ENCODE peak calls at places on chromosome 5, in six cellular contexts. X is tibial nerve; Z is cardiac muscle cell; W is upper lobe of left lung; K is heart right ventricle; O is CD4-positive, alpha-beta T cell. L is an unnamed sample. For H3K9me3, the result is how much of the 10 kb centered on the place peaks cover.

GRCh38 chr5:68240196-68240595 is 24.6 kb downstream of the PIK3R1 start:
- DNase-seq in X (no peak), Z (no peak), W (no peak), K (no peak), O (no peak), L (no peak)

GRCh38 chr5:139388198-139388821 is 1.4 kb downstream of the MZB1 start:
- DNase-seq in X (no peak), Z (peak), W (no peak), K (no peak), O (no peak), L (no peak)

GRCh38 chr5:149803153-149803552 is 73.0 kb downstream of the PPARGC1B start:
- DNase-seq in X (no peak), Z (no peak), W (no peak), K (no peak), O (no peak), L (no peak)

GRCh38 chr5:14036947-14037346 is 92.5 kb upstream of the DNAH5 start:
- DNase-seq in X (no peak), Z (no peak), W (no peak), K (no peak), O (no peak), L (no peak)

GRCh38 chr5:40853632-40854192 is 12.5 kb downstream of the CARD6 start:
- DNase-seq in X (no peak), Z (no peak), W (no peak), K (no peak), O (no peak), L (no peak)

GRCh38 chr5:180521591-180521990 is 27.4 kb downstream of the CNOT6 start:
- DNase-seq in X (no peak), Z (no peak), W (no peak), K (no peak), O (no peak), L (no peak)

GRCh38 chr5:179212870-179213269 is 132.4 kb downstream of the ADAMTS2 start:
- DNase-seq in X (no peak), Z (no peak), W (no peak), K (no peak), O (no peak), L (no peak)

GRCh38 chr5:36734422-36734821 is 128.0 kb downstream of the SLC1A3 start:
- DNase-seq in X (no peak), Z (peak), W (no peak), K (no peak), O (no peak), L (no peak)

GRCh38 chr5:68230285-68230684 is 14.7 kb downstream of the PIK3R1 start:
- DNase-seq in X (no peak), Z (no peak), W (no peak), K (no peak), O (no peak), L (no peak)

GRCh38 chr5:32534056-32534455 is 51.3 kb upstream of the SUB1 start:
- DNase-seq in X (no peak), Z (peak), W (no peak), K (no peak), O (no peak), L (no peak)

GRCh38 chr5:169149317-169149716 is 151.6 kb downstream of the SLIT3 start:
- DNase-seq in X (no peak), Z (no peak), W (no peak), K (no peak), O (no peak), L (no peak)

GRCh38 chr5:58259685-58260152 is 200.2 kb downstream of the PLK2 start:
- DNase-seq in X (no peak), Z (peak), W (no peak), K (no peak), O (no peak), L (no peak)

GRCh38 chr5:135194573-135195266 is 160.7 kb upstream of the PITX1 start:
- DNase-seq in X (no peak), Z (peak), W (no peak), K (no peak), O (no peak), L (no peak)

GRCh38 chr5:78328585-78329173 is 31.7 kb upstream of the SCAMP1 start:
- DNase-seq in X (no peak), Z (peak), W (no peak), K (no peak), O (no peak), L (no peak)

GRCh38 chr5:36602711-36603321 is 3.6 kb upstream of the SLC1A3 start:
- DNase-seq in X (no peak), Z (no peak), W (peak), K (peak), O (no peak), L (no peak)

GRCh38 chr5:143108498-143109128 is 294.9 kb downstream of the NR3C1 start:
- DNase-seq in X (no peak), Z (no peak), W (no peak), K (peak), O (no peak), L (no peak)

GRCh38 chr5:44048268-44048984 is 340.8 kb downstream of the FGF10 start:
- DNase-seq in X (no peak), Z (no peak), W (no peak), K (no peak), O (no peak), L (no peak)

GRCh38 chr5:137932800-137933199 is 43.5 kb downstream of the PKD2L2 start:
- DNase-seq in X (no peak), Z (peak), W (no peak), K (no peak), O (no peak), L (no peak)

GRCh38 chr5:172740483-172741205 is 30.4 kb downstream of the DUSP1 start:
- DNase-seq in X (no peak), Z (peak), W (peak), K (peak), O (no peak), L (no peak)

GRCh38 chr5:77015938-77016569 is 14.2 kb upstream of the AGGF1 start:
- DNase-seq in X (no peak), Z (peak), W (no peak), K (no peak), O (no peak), L (no peak)

GRCh38 chr5:15683332-15683731 is 183.4 kb downstream of the FBXL7 start:
- DNase-seq in X (no peak), Z (peak), W (no peak), K (peak), O (no peak), L (no peak)

GRCh38 chr5:127909078-127909477 is 174.5 kb upstream of the SLC12A2 start:
- DNase-seq in X (no peak), Z (peak), W (peak), K (no peak), O (no peak), L (no peak)

GRCh38 chr5:31476607-31477200 is 55.2 kb downstream of the DROSHA start:
- DNase-seq in X (no peak), Z (no peak), W (no peak), K (no peak), O (no peak), L (no peak)

GRCh38 chr5:139162448-139162847 is 35.7 kb downstream of the SIL1 start:
- DNase-seq in X (no peak), Z (no peak), W (no peak), K (no peak), O (no peak), L (no peak)

GRCh38 chr5:44875661-44876250 is 67.0 kb downstream of the MRPS30 start:
- DNase-seq in X (no peak), Z (no peak), W (no peak), K (no peak), O (no peak), L (no peak)

GRCh38 chr5:57349214-57349613 is 133.4 kb downstream of the ACTBL2 start:
- DNase-seq in X (no peak), Z (peak), W (no peak), K (no peak), O (no peak), L (no peak)

GRCh38 chr5:9149988-9150387 is 395.9 kb downstream of the SEMA5A start:
- DNase-seq in X (no peak), Z (no peak), W (no peak), K (no peak), O (no peak), L (no peak)

GRCh38 chr5:172881691-172882370 is 47.8 kb downstream of the ERGIC1 start:
- DNase-seq in X (no peak), Z (peak), W (peak), K (no peak), O (no peak), L (no peak)

GRCh38 chr5:67015577-67016290 is 180.9 kb downstream of the CD180 start:
- DNase-seq in X (no peak), Z (peak), W (no peak), K (no peak), O (no peak), L (no peak)

GRCh38 chr5:160970605-160971191 is 118.7 kb upstream of the ATP10B start:
- DNase-seq in X (no peak), Z (no peak), W (no peak), K (no peak), O (no peak), L (no peak)

GRCh38 chr5:29218138-29218537 is 1975.3 kb upstream of the CDH6 start:
- DNase-seq in X (no peak), Z (no peak), W (no peak), K (no peak), O (no peak), L (no peak)

GRCh38 chr5:132086277-132086794 is 12.7 kb downstream of the CSF2 start:
- DNase-seq in X (no peak), Z (peak), W (peak), K (peak), O (no peak), L (no peak)

GRCh38 chr5:83265318-83265717 is 188.0 kb downstream of the XRCC4 start:
- DNase-seq in X (no peak), Z (peak), W (no peak), K (no peak), O (no peak), L (no peak)

DNA sequence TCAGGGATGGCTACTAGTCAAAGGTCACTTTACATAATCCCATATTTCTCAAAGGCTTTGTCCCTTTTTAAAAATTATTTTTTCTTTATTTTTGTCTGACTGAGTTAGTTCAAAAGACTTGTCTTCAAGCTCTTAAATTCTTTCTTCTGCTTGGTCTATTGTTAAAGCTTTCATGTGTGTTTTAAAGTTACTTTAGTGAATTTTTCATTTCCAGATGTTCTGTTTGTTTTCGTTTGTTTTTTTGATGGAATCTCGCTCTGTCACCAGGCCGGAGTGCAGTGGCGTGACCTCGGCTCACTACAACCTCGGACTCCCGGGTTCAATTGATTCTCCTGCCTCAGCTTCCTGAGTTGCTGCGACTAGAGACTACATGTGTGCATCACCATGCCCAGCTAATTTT is 55.0 kb upstream of the SNCAIP start:
- DNase-seq in X (no peak), Z (no peak), W (no peak), K (no peak), O (no peak), L (no peak)
- H3K9me3 ChIP-seq in X (under half), Z (under half), W (under half), K (under half), O (under half), L (under half)

GRCh38 chr5:146758076-146758475 is 120.5 kb downstream of the PPP2R2B start:
- DNase-seq in X (no peak), Z (no peak), W (no peak), K (no peak), O (no peak), L (no peak)
- H3K9me3 ChIP-seq in X (under half), Z (under half), W (under half), K (under half), O (under half), L (under half)

GRCh38 chr5:3604501-3604900 is 8.9 kb downstream of the IRX1 start:
- DNase-seq in X (no peak), Z (no peak), W (no peak), K (no peak), O (no peak), L (no peak)
- H3K9me3 ChIP-seq in X (under half), Z (under half), W (under half), K (under half), O (under half), L (under half)

GRCh38 chr5:2642684-2643325 is 108.7 kb downstream of the IRX2 start:
- DNase-seq in X (no peak), Z (no peak), W (no peak), K (no peak), O (no peak), L (no peak)
- H3K9me3 ChIP-seq in X (under half), Z (under half), W (under half), K (under half), O (under half), L (under half)

GRCh38 chr5:87027570-87027969 is 240.1 kb upstream of the RASA1 start:
- DNase-seq in X (no peak), Z (no peak), W (no peak), K (no peak), O (no peak), L (no peak)
- H3K9me3 ChIP-seq in X (under half), Z (under half), W (under half), K (under half), O (under half), L (under half)

GRCh38 chr5:96252596-96252995 is 180.5 kb downstream of the PCSK1 start:
- DNase-seq in X (no peak), Z (no peak), W (no peak), K (no peak), O (no peak), L (no peak)

GRCh38 chr5:96247733-96248132 is 185.3 kb downstream of the PCSK1 start:
- DNase-seq in X (no peak), Z (no peak), W (no peak), K (no peak), O (no peak), L (no peak)

GRCh38 chr5:96248152-96248551 is 184.9 kb downstream of the PCSK1 start:
- DNase-seq in X (no peak), Z (peak), W (no peak), K (no peak), O (no peak), L (no peak)

GRCh38 chr5:96253140-96253539 is 179.9 kb downstream of the PCSK1 start:
- DNase-seq in X (no peak), Z (no peak), W (no peak), K (no peak), O (no peak), L (no peak)

DNA sequence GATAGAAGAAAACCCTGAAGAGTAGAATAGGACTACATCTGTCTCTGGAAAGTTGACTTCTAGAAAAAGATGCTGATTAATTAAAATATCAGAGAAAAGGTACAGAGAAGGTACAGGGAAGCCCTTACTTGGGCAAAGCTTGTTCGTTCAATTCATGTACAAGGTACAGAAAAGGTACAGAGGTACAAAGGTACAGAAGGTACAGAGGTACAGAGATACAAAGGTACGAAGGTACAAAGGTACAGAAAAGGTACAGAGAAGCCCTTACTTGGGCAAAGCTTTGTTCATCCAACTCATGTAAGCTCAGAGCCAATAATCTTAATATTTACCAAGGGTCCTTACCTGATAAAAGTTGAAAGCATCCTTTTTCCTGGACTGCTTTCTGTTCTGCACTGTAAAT is 182.3 kb downstream of the PCSK1 start:
- DNase-seq in X (no peak), Z (no peak), W (no peak), K (no peak), O (no peak), L (no peak)
- H3K9me3 ChIP-seq in X (under half), Z (under half), W (under half), K (under half), O (under half), L (under half)

DNA sequence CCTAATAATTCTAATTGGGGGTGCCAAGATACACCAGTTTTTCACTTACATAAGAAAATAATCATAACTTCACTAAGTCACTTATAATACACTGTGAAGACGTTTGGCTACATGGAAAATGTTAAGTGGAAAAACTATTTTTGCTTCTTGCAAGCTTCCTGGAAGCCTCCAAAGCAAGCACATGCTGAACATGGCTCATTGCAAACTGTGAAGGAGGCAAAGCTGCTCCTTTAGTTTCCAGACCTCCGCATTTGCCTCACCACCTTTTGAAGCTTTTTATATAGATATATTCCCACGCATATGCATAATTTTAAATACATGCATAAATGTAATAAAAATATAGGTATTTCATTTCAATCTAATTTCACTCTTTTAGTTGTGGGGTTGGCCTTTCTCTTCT is 285.6 kb upstream of the PRDM9 start:
- DNase-seq in X (no peak), Z (no peak), W (no peak), K (no peak), O (no peak), L (no peak)
- H3K9me3 ChIP-seq in X (under half), Z (under half), W (under half), K (under half), O (under half), L (under half)

GRCh38 chr5:150905312-150905683 is 518 bp upstream of the ZNF300 start:
- DNase-seq in X (no peak), Z (no peak), W (no peak), K (no peak), O (no peak), L (no peak)
- H3K9me3 ChIP-seq in X (under half), Z (under half), W (half or more), K (half or more), O (half or more), L (under half)

GRCh38 chr5:65943771-65944170 is 17.4 kb downstream of the ERBIN start:
- DNase-seq in X (no peak), Z (no peak), W (no peak), K (no peak), O (no peak), L (no peak)
- H3K9me3 ChIP-seq in X (under half), Z (under half), W (under half), K (under half), O (under half), L (under half)

GRCh38 chr5:152907488-152908245 is 502.6 kb upstream of the NMUR2 start:
- DNase-seq in X (no peak), Z (no peak), W (no peak), K (no peak), O (no peak), L (no peak)
- H3K9me3 ChIP-seq in X (under half), Z (under half), W (under half), K (under half), O (under half), L (under half)

L was measured in T-helper 17 cell.